ENCODE peak calls at places on chromosomes 6 and 20, in eight cellular contexts. D, G, U, X, E, V, I and A are unnamed samples.
A peak's percentile ranks its signal among the peaks of the same experiment; 100 is the strongest.

GRCh38 chr20:32611286-32611685 is 26.2 kb upstream of the NOL4L start:
- DNase-seq in D (no peak), G (no peak), U (no peak), X (no peak), E (no peak), V (no peak), I (no peak), A (no peak)

GRCh38 chr6:49915035-49915434 is 48.7 kb upstream of the CRISP1 start:
- DNase-seq in D (no peak), G (no peak), U (no peak), X (no peak), E (no peak), V (no peak), I (no peak), A (no peak)

GRCh38 chr6:122623279-122623678 is 13.1 kb downstream of the PKIB start:
- DNase-seq in D (no peak), G (no peak), U (no peak), X (no peak), E (no peak), V (no peak), I (no peak), A (no peak)

GRCh38 chr6:38413097-38413800 is 226.5 kb downstream of the BTBD9 start:
- DNase-seq in D (no peak), G (no peak), U (peak; percentile 1), X (no peak), E (no peak), V (no peak), I (no peak), A (no peak)

GRCh38 chr6:125623085-125623484 is 126.3 kb upstream of the HEY2 start:
- DNase-seq in D (no peak), G (no peak), U (no peak), X (no peak), E (no peak), V (no peak), I (no peak), A (no peak)

GRCh38 chr6:40164345-40164755 is 230.1 kb upstream of the MOCS1 start:
- DNase-seq in D (no peak), G (no peak), U (no peak), X (no peak), E (no peak), V (no peak), I (no peak), A (no peak)

GRCh38 chr6:170523256-170524187 is 29.6 kb downstream of the PSMB1 start:
- DNase-seq in D (no peak), G (no peak), U (no peak), X (no peak), E (no peak), V (no peak), I (no peak), A (no peak)

GRCh38 chr6:46949662-46950280 is 28.0 kb upstream of the ADGRF5 start:
- DNase-seq in D (no peak), G (no peak), U (peak; percentile 34), X (no peak), E (no peak), V (no peak), I (no peak), A (no peak)

GRCh38 chr6:38396209-38396608 is 243.5 kb downstream of the BTBD9 start:
- DNase-seq in D (no peak), G (no peak), U (peak; percentile 54), X (no peak), E (no peak), V (peak; percentile 29), I (no peak), A (no peak)